ENCODE peak calls at places on chromosome 1, in eight cellular contexts. U, D, X, E, Y, P, N and V are unnamed samples.
A peak's percentile ranks its signal among the peaks of the same experiment; 100 is the strongest.

GRCh38 chr1:211813590-211813989 is 17.0 kb downstream of the LPGAT1 start:
- DNase-seq in P (no peak), E (no peak), D (no peak), X (no peak), Y (no peak), N (no peak), U (no peak), V (no peak)

GRCh38 chr1:50438945-50439344 is 15.7 kb upstream of the DMRTA2 start:
- DNase-seq in X (no peak), N (no peak), P (no peak), D (no peak), U (no peak), E (no peak), Y (no peak), V (no peak)

GRCh38 chr1:41366428-41367101 is 5.3 kb downstream of the FOXO6 start:
- DNase-seq in P (no peak), E (no peak), Y (no peak), U (peak; percentile 30), X (peak; percentile 71), N (no peak), D (no peak), V (no peak)

GRCh38 chr1:232423591-232423990 is 206.3 kb downstream of the SIPA1L2 start:
- DNase-seq in N (no peak), Y (no peak), X (no peak), P (no peak), U (no peak), E (no peak), D (no peak), V (no peak)

GRCh38 chr1:116878804-116879477 is 30.8 kb upstream of the PTGFRN start:
- DNase-seq in Y (no peak), U (peak; percentile 56), P (no peak), N (no peak), X (peak; percentile 54), D (no peak), E (peak; percentile 96), V (peak; percentile 64)

GRCh38 chr1:83741348-83741747 is 257.6 kb downstream of the TTLL7 start:
- DNase-seq in N (no peak), D (no peak), E (no peak), U (peak; percentile 15), P (no peak), Y (no peak), X (no peak), V (peak; percentile 42)

GRCh38 chr1:70353038-70353437 is 1.5 kb downstream of the ANKRD13C start:
- DNase-seq in E (no peak), Y (no peak), X (no peak), U (no peak), N (no peak), P (no peak), D (no peak), V (no peak)

GRCh38 chr1:68808351-68808750 is 311.5 kb upstream of the DEPDC1 start:
- DNase-seq in E (no peak), P (no peak), N (no peak), U (peak; percentile 14), D (no peak), Y (no peak), X (no peak), V (no peak)

GRCh38 chr1:62229468-62229867 is 34.8 kb downstream of the L1TD1 start:
- DNase-seq in Y (no peak), D (no peak), X (no peak), P (no peak), E (no peak), N (no peak), U (no peak), V (no peak)

GRCh38 chr1:13769212-13769611 is 69.2 kb downstream of the PRDM2 start:
- DNase-seq in E (no peak), N (no peak), P (no peak), X (no peak), U (no peak), Y (no peak), D (no peak), V (no peak)

GRCh38 chr1:226542623-226543103 is 5.9 kb upstream of the STUM start:
- DNase-seq in P (no peak), Y (no peak), E (no peak), N (no peak), X (no peak), D (no peak), U (no peak), V (no peak)

GRCh38 chr1:78716186-78716585 is 66.6 kb downstream of the IFI44 start:
- DNase-seq in E (no peak), N (no peak), X (no peak), Y (no peak), U (no peak), P (no peak), D (no peak), V (no peak)

GRCh38 chr1:8718878-8719361 is 98.5 kb downstream of the RERE start:
- DNase-seq in N (no peak), Y (no peak), D (no peak), X (no peak), U (no peak), E (no peak), P (no peak), V (no peak)

GRCh38 chr1:110309139-110309538 is 30.0 kb upstream of the RBM15 start:
- DNase-seq in D (no peak), N (no peak), U (peak; percentile 44), X (no peak), Y (no peak), P (no peak), E (no peak), V (no peak)

GRCh38 chr1:227792216-227793078 is 23.0 kb upstream of the PRSS38 start:
- DNase-seq in Y (peak; percentile 68), U (no peak), X (peak; percentile 50), N (no peak), P (no peak), D (no peak), E (no peak), V (no peak)

GRCh38 chr1:236494586-236495207 is 29.1 kb upstream of the LGALS8 start:
- DNase-seq in P (no peak), N (no peak), D (no peak), E (no peak), Y (no peak), X (no peak), U (no peak), V (peak; percentile 79)

GRCh38 chr1:226078336-226078735 is 15.8 kb downstream of the H3-3A start:
- DNase-seq in E (no peak), Y (no peak), D (no peak), U (no peak), N (no peak), P (no peak), X (no peak), V (no peak)

GRCh38 chr1:60990719-60991100 is 91.7 kb upstream of the NFIA start:
- DNase-seq in E (no peak), Y (no peak), D (no peak), N (no peak), X (no peak), P (no peak), U (no peak), V (no peak)

GRCh38 chr1:21670956-21671902 is 2.1 kb upstream of the RAP1GAP start:
- DNase-seq in U (no peak), Y (no peak), X (no peak), E (no peak), D (no peak), P (no peak), N (no peak), V (no peak)

DNA sequence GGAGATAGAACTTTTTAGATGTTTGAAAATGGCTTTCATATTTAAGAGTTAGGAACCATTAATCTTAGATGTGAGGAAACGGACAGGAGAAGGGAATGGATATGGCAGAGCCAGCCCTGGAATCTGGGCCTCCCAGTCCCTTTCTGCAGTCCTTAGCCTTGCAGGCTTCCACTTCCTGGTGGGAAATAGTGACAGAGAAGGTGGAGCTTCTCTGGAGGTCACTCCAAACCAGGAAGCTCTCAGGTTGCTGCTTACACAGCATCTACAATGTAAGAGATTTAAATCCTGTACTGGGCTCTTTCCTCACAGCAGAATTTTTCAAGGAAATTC is 2.5 kb downstream of the S100A11 start:
- DNase-seq in U (no peak), D (no peak), P (no peak), N (no peak), X (no peak), E (no peak), Y (no peak), V (no peak)
- H3K4me3 ChIP-seq in U (no peak overlapping the region), D (peak overlapping the region; percentile 78), P (no peak overlapping the region), N (no peak overlapping the region), X (no peak overlapping the region), E (peak overlapping the region; percentile 87), Y (peak overlapping the region; percentile 83), V (no peak overlapping the region)

GRCh38 chr1:172180886-172181285 is 239.6 kb upstream of the C1orf105 start:
- DNase-seq in X (no peak), N (peak; percentile 50), U (no peak), P (no peak), Y (peak; percentile 36), E (no peak), D (no peak), V (no peak)
- H3K9me3 ChIP-seq in X (no peaks in the 10 kb centered on the region), N (no peaks in the 10 kb centered on the region), U (no peaks in the 10 kb centered on the region), P (no peaks in the 10 kb centered on the region), Y (no peaks in the 10 kb centered on the region), E (no peaks in the 10 kb centered on the region), D (no peaks in the 10 kb centered on the region), V (no peaks in the 10 kb centered on the region)

DNA sequence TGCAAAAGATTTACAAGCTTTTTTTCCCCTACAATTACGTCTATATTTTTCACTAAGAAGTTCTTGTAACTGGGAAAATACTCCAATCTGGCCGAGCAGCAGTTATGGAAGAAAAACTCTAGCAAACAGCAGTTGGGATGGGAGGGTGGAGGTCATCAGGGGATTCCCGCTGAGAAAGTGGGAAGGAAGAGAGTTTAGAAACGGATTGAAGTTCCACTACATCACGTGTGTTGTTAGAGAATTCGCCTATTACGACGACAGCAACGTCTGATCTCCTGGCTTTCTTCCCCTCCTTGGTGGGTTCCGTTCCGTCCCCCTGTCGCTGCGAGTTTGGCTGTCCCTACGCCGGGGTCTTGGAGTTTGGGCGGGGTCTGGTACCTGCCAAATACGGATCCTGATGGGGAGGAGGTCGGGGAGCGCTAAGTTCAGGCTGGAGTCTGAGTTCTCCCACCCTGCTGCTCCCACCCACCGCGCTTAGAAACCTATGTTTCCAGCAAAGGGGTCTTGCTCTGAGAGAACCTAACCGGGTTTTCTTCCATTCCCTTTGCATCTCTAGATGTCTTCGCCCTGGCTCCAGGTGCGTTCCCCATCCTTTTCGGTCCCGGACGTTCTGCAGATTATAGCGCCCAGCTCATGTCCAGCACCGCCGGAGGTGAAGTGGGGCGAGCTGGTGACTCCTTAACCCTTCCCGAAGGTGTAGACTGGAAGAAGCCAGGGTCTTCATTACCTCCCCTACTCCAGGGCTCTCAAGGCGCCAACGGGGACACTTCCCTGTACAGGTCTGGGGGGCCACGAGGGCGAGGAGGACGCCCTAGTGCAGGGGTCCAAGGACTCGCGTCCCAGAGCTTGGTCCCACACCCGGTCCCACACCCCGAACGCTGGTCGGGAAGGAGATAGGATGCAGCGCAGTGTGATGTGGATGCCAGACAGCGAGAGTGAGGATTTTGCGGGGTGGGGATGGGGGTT is 688 bp upstream of the KCNK2 start:
- DNase-seq in U (no peak), N (peak; percentile 48), X (peak; percentile 61), Y (peak; percentile 42), D (no peak), P (no peak), E (no peak), V (no peak)
- H3K4me3 ChIP-seq in U (peak overlapping the region; percentile 44), N (no peak overlapping the region), X (peak overlapping the region; percentile 60), Y (no peak overlapping the region), D (peak overlapping the region; percentile 50), P (no peak overlapping the region), E (peak overlapping the region; percentile 62), V (no peak overlapping the region)

DNA sequence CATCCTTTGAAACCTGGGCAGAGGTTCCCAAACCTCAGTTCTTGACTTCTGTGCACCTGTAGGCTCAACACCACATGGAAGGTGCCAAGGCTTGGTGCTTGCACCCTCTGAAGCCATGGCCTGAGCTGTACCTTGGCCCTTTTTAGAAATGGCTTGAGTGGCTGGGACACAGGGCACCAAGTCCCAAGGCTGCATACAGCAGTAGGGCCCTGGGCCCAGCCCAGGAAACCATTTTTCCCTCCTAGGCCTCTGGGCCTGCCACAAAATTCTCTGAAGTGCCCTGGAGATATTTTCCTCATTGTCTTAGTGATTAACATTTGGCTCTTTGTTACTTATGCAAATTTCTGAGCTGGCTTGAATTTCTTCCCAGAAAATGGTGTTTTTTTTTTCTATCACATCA is 65.6 kb upstream of the ACTRT2 start:
- DNase-seq in P (no peak), Y (peak; percentile 6), E (no peak), D (no peak), X (no peak), N (no peak), U (no peak), V (no peak)
- H3K9me3 ChIP-seq in P (peaks cover 22% of the 10 kb centered on the region), Y (peaks cover 50% of the 10 kb centered on the region), E (no peaks in the 10 kb centered on the region), D (peaks cover 5% of the 10 kb centered on the region), X (peaks cover 74% of the 10 kb centered on the region), N (peaks cover 6% of the 10 kb centered on the region), U (no peaks in the 10 kb centered on the region), V (no peaks in the 10 kb centered on the region)